ENCODE peak calls at places on chromosomes 5 and 9, in seven cellular contexts. L is Daoy; W is activated effector memory CD4-positive, alpha-beta T cell treated with anti-CD3 and anti-CD28 coated beads, Interleukin-2, amount 50 U/mL, for 16 hours; K is esophagus squamous epithelium; Y is T47D; N is kidney epithelial cell; B is right atrium auricular region. A is an unnamed sample.

GRCh38 chr5:10607666-10608442 is 44.0 kb downstream of the ANKRD33B start:
- DNase-seq in L (no peak), W (no peak), K (no peak), Y (no peak), N (no peak), B (peak), A (peak)

GRCh38 chr5:168807261-168807660 is 228.1 kb upstream of the PANK3 start:
- DNase-seq in L (no peak), W (no peak), K (no peak), Y (no peak), N (no peak), B (no peak), A (no peak)

GRCh38 chr5:132469380-132470372 is 20.9 kb downstream of the IRF1 start:
- DNase-seq in L (peak), W (peak), K (no peak), Y (no peak), N (no peak), B (no peak), A (peak)

GRCh38 chr9:76687861-76688374 is 76.3 kb upstream of the PCA3 start:
- DNase-seq in L (peak), W (no peak), K (no peak), Y (no peak), N (peak), B (peak), A (no peak)

GRCh38 chr5:171428849-171429542 is 9.5 kb downstream of the FGF18 start:
- DNase-seq in L (no peak), W (peak), K (no peak), Y (no peak), N (no peak), B (no peak), A (no peak)

GRCh38 chr5:5588386-5588785 is 165.9 kb downstream of the ICE1 start:
- DNase-seq in L (no peak), W (no peak), K (no peak), Y (no peak), N (no peak), B (no peak), A (no peak)

GRCh38 chr5:9776525-9776924 is 146.4 kb upstream of the TAS2R1 start:
- DNase-seq in L (no peak), W (no peak), K (no peak), Y (no peak), N (no peak), B (no peak), A (peak)

GRCh38 chr9:69637801-69638200 is 34.4 kb downstream of the APBA1 start:
- DNase-seq in L (peak), W (no peak), K (no peak), Y (no peak), N (no peak), B (no peak), A (no peak)

GRCh38 chr9:4887556-4887955 is 94.8 kb downstream of the RCL1 start:
- DNase-seq in L (peak), W (no peak), K (no peak), Y (no peak), N (no peak), B (no peak), A (peak)

GRCh38 chr9:6183227-6183551 is 32.4 kb upstream of the IL33 start:
- DNase-seq in L (no peak), W (no peak), K (no peak), Y (no peak), N (no peak), B (no peak), A (no peak)

GRCh38 chr9:27572918-27573698 is at the start of gene C9orf72:
- DNase-seq in L (peak), W (peak), K (no peak), Y (peak), N (no peak), B (peak), A (no peak)

GRCh38 chr9:16825364-16825763 is 45.1 kb downstream of the BNC2 start:
- DNase-seq in L (no peak), W (no peak), K (no peak), Y (no peak), N (no peak), B (no peak), A (peak)

GRCh38 chr5:93924628-93925027 is 183.2 kb upstream of the POU5F2 start:
- DNase-seq in L (no peak), W (no peak), K (no peak), Y (no peak), N (no peak), B (no peak), A (no peak)

GRCh38 chr9:132014218-132014800 is 65.4 kb downstream of the MED27 start:
- DNase-seq in L (no peak), W (no peak), K (no peak), Y (no peak), N (no peak), B (no peak), A (peak)

GRCh38 chr5:140113699-140114263 is at the start of gene PURA:
- DNase-seq in L (peak), W (peak), K (peak), Y (peak), N (peak), B (peak), A (peak)

GRCh38 chr5:143148461-143149170 is 254.9 kb downstream of the NR3C1 start:
- DNase-seq in L (peak), W (no peak), K (no peak), Y (no peak), N (no peak), B (no peak), A (no peak)

GRCh38 chr9:6759114-6759977 is 1.6 kb downstream of the KDM4C start:
- DNase-seq in L (peak), W (peak), K (no peak), Y (no peak), N (peak), B (no peak), A (no peak)

GRCh38 chr9:18362901-18363685 is 110.9 kb upstream of the ADAMTSL1 start:
- DNase-seq in L (no peak), W (no peak), K (no peak), Y (no peak), N (no peak), B (no peak), A (peak)

GRCh38 chr9:95507456-95508241 is 9.1 kb downstream of the PTCH1 start:
- DNase-seq in L (peak), W (peak), K (peak), Y (peak), N (no peak), B (no peak), A (peak)

GRCh38 chr5:10532421-10532820 is 31.4 kb upstream of the ANKRD33B start:
- DNase-seq in L (no peak), W (peak), K (no peak), Y (no peak), N (no peak), B (no peak), A (no peak)

GRCh38 chr9:21549251-21549765 is 67.2 kb upstream of the IFNE start:
- DNase-seq in L (no peak), W (no peak), K (no peak), Y (no peak), N (peak), B (no peak), A (peak)

GRCh38 chr5:176650354-176650884 is 3.1 kb downstream of the TSPAN17 start:
- DNase-seq in L (no peak), W (no peak), K (no peak), Y (no peak), N (no peak), B (no peak), A (no peak)

GRCh38 chr5:178216088-178216534 is 11.8 kb downstream of the HNRNPAB start:
- DNase-seq in L (no peak), W (no peak), K (no peak), Y (no peak), N (no peak), B (no peak), A (no peak)

GRCh38 chr5:172869734-172870133 is 35.7 kb downstream of the ERGIC1 start:
- DNase-seq in L (no peak), W (no peak), K (no peak), Y (no peak), N (no peak), B (no peak), A (no peak)

GRCh38 chr5:59525957-59526356 is 367.6 kb downstream of the PDE4D start:
- DNase-seq in L (peak), W (no peak), K (no peak), Y (no peak), N (peak), B (no peak), A (no peak)

GRCh38 chr9:115226152-115226551 is 108.2 kb upstream of the TNC start:
- DNase-seq in L (no peak), W (no peak), K (no peak), Y (no peak), N (no peak), B (no peak), A (no peak)

GRCh38 chr9:134053401-134053871 is 14.4 kb downstream of the BRD3 start:
- DNase-seq in L (no peak), W (no peak), K (no peak), Y (no peak), N (no peak), B (no peak), A (no peak)

GRCh38 chr9:114089206-114089840 is 9.8 kb downstream of the KIF12 start:
- DNase-seq in L (no peak), W (no peak), K (no peak), Y (no peak), N (no peak), B (no peak), A (no peak)

GRCh38 chr5:150065346-150065745 is 21.0 kb downstream of the CSF1R start:
- DNase-seq in L (peak), W (peak), K (no peak), Y (no peak), N (no peak), B (no peak), A (peak)